ENCODE peak calls at places on chromosomes 1 and 21, in nine cellular contexts. A is AG04450; V is colonic mucosa; N is esophagus squamous epithelium; Q is body of pancreas; C is SK-N-SH; S is A549; O is endothelial cell of umbilical vein; R is CD8-positive, alpha-beta T cell. U is an unnamed sample.

GRCh38 chr1:30404341-30404740 is 319.0 kb downstream of the MATN1 start:
- DNase-seq in A (no peak), V (no peak), N (no peak), Q (no peak), C (no peak), S (no peak), O (no peak), R (no peak), U (no peak)

GRCh38 chr1:190478193-190479007 is 736 bp upstream of the BRINP3 start:
- DNase-seq in A (no peak), V (peak), N (no peak), Q (no peak), C (peak), S (no peak), O (peak), R (no peak), U (peak)

GRCh38 chr1:15400627-15401026 is 9.1 kb upstream of the EFHD2 start:
- DNase-seq in A (no peak), V (no peak), N (no peak), Q (no peak), C (no peak), S (no peak), O (no peak), R (no peak), U (peak)

GRCh38 chr21:25891596-25891995 is 156.8 kb downstream of the GABPA start:
- DNase-seq in A (no peak), V (no peak), N (no peak), Q (no peak), C (no peak), S (no peak), O (no peak), R (no peak), U (no peak)

GRCh38 chr1:29426701-29427279 is 190.5 kb downstream of the PTPRU start:
- DNase-seq in A (no peak), V (no peak), N (no peak), Q (no peak), C (peak), S (no peak), O (no peak), R (no peak), U (no peak)

GRCh38 chr1:224626042-224626441 is 9.9 kb downstream of the CNIH3 start:
- DNase-seq in A (no peak), V (no peak), N (no peak), Q (no peak), C (no peak), S (no peak), O (no peak), R (no peak), U (no peak)

GRCh38 chr1:62058951-62059350 is 135.7 kb upstream of the L1TD1 start:
- DNase-seq in A (no peak), V (no peak), N (no peak), Q (no peak), C (no peak), S (no peak), O (no peak), R (no peak), U (no peak)

GRCh38 chr1:7642781-7643180 is 128.3 kb upstream of the VAMP3 start:
- DNase-seq in A (no peak), V (no peak), N (no peak), Q (no peak), C (no peak), S (no peak), O (no peak), R (no peak), U (no peak)

GRCh38 chr1:17163371-17163770 is 41.6 kb upstream of the PADI1 start:
- DNase-seq in A (no peak), V (no peak), N (no peak), Q (no peak), C (no peak), S (no peak), O (no peak), R (no peak), U (no peak)

GRCh38 chr1:155091071-155092051 is 12.7 kb downstream of the EFNA3 start:
- DNase-seq in A (no peak), V (peak), N (no peak), Q (peak), C (peak), S (peak), O (peak), R (peak), U (peak)

GRCh38 chr1:175597969-175598765 is 145.2 kb downstream of the TNR start:
- DNase-seq in A (no peak), V (no peak), N (no peak), Q (no peak), C (no peak), S (no peak), O (peak), R (no peak), U (peak)

GRCh38 chr1:86388777-86389176 is 7.3 kb downstream of the ODF2L start:
- DNase-seq in A (no peak), V (no peak), N (no peak), Q (no peak), C (no peak), S (no peak), O (no peak), R (no peak), U (no peak)

DNA sequence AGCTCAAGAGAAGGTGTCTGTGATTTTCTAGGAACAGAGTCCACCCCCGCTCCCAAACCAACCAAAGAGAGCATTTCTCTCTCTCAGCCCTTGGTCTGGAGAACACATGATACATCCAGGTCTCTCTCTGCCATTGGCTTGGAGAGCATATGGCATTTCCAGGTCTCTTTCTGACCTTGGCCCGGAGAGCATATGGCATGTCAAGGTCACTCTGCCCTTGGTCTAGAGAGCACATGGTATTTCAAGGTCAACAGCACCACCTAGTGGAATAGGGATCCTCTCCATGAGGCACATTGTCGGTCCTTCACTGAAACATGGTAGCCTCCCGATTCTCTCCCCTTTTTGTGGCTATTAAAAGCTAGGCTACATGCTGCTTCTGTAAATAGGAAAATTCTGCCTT is 437.7 kb upstream of the OLFM3 start:
- DNase-seq in A (no peak), V (no peak), N (no peak), Q (no peak), C (peak), S (no peak), O (peak), R (no peak), U (no peak)
- TF ChIP-seq CTCF in A (no peak), V (no peak), N (no peak), Q (no peak), C (peak), S (no peak), O (peak), R (no peak), U (peak)

GRCh38 chr1:19863804-19864203 is 18.4 kb upstream of the OTUD3 start:
- DNase-seq in A (no peak), V (no peak), N (no peak), Q (no peak), C (no peak), S (no peak), O (no peak), R (no peak), U (peak)
- H3K27ac ChIP-seq in A (no peak), V (no peak), N (no peak), Q (no peak), C (no peak), S (no peak), O (no peak), R (no peak), U (no peak)

DNA sequence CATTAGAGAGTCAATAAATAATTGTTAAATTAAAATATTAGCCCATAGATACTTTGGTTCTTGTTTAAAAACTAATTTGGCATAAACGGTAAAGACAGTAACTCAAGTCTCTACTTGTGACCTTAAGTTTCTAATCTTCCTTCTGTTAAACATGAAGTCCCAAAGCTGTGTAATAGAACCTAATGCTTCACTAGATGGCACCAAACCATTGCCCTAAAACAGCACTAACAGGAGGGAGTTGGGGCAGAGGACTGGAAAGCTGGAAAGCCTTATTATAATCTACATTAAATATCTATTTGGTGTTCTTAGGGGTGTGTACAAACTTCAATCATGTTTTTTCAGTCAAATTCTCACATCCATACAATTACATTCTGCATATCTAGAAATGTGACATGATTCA is 176.6 kb downstream of the OLFM3 start:
- DNase-seq in A (no peak), V (no peak), N (no peak), Q (no peak), C (peak), S (no peak), O (peak), R (no peak), U (peak)
- TF ChIP-seq CTCF in A (peak), V (peak), N (no peak), Q (peak), C (peak), S (peak), O (no peak), R (no peak), U (peak)

GRCh38 chr1:180254854-180255253 is 24.8 kb downstream of the LHX4 start:
- DNase-seq in A (no peak), V (no peak), N (no peak), Q (no peak), C (no peak), S (no peak), O (no peak), R (no peak), U (no peak)

GRCh38 chr1:180257028-180257386 is 26.9 kb downstream of the LHX4 start:
- DNase-seq in A (no peak), V (no peak), N (no peak), Q (no peak), C (no peak), S (no peak), O (no peak), R (no peak), U (no peak)

GRCh38 chr1:180257461-180257860 is 27.4 kb downstream of the LHX4 start:
- DNase-seq in A (no peak), V (no peak), N (no peak), Q (no peak), C (no peak), S (no peak), O (no peak), R (no peak), U (no peak)

GRCh38 chr1:180255538-180256352 is 25.7 kb downstream of the LHX4 start:
- DNase-seq in A (no peak), V (no peak), N (no peak), Q (no peak), C (no peak), S (no peak), O (no peak), R (no peak), U (no peak)

DNA sequence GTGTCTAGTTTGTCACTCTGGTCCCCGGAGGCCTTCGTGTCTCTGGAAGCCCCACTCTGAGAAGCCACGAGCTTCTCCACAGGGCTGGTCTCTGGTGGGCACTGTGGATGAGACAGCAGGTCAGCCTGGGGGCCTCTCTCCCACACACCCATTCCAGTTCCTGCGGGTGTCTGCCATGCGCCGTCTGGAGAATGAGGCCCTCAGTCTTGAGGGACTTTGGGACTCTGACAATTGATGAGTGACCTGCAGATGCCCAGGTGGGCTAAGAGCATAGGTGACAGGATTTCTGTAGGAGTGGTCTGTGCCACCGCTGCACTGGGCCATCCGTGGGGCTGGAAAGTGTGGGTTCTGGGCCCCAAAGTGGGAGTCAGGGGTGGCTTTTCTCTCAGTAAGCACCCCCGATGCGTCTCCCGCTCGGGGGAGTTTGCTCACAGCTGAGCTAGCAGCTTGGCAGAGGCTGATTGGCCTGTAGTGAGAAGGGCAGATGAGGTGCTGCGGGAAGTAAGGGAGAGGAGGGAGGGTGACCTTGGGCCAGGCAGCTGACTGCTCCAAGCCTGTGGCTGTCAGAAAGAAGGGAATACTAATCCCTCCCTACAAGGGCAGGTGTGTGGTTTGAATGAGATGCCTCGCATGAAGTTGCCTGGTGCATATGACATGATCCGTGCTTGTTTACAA is 26.4 kb downstream of the LHX4 start:
- DNase-seq in A (no peak), V (no peak), N (no peak), Q (no peak), C (no peak), S (no peak), O (no peak), R (no peak), U (no peak)
- H3K27ac ChIP-seq in A (no peak), V (no peak), N (no peak), Q (no peak), C (no peak), S (no peak), O (no peak), R (no peak), U (no peak)

GRCh38 chr1:111198836-111199235 is 1.6 kb downstream of the DENND2D start:
- DNase-seq in A (no peak), V (no peak), N (no peak), Q (no peak), C (no peak), S (no peak), O (no peak), R (no peak), U (no peak)

GRCh38 chr1:111199881-111200801 is at the start of gene DENND2D:
- DNase-seq in A (no peak), V (peak), N (no peak), Q (peak), C (no peak), S (no peak), O (no peak), R (no peak), U (no peak)

GRCh38 chr1:111196213-111196612 is 4.2 kb downstream of the DENND2D start:
- DNase-seq in A (no peak), V (no peak), N (no peak), Q (no peak), C (no peak), S (no peak), O (no peak), R (no peak), U (no peak)

GRCh38 chr1:111199329-111199728 is 1.1 kb downstream of the DENND2D start:
- DNase-seq in A (no peak), V (no peak), N (no peak), Q (no peak), C (no peak), S (no peak), O (no peak), R (no peak), U (no peak)

DNA sequence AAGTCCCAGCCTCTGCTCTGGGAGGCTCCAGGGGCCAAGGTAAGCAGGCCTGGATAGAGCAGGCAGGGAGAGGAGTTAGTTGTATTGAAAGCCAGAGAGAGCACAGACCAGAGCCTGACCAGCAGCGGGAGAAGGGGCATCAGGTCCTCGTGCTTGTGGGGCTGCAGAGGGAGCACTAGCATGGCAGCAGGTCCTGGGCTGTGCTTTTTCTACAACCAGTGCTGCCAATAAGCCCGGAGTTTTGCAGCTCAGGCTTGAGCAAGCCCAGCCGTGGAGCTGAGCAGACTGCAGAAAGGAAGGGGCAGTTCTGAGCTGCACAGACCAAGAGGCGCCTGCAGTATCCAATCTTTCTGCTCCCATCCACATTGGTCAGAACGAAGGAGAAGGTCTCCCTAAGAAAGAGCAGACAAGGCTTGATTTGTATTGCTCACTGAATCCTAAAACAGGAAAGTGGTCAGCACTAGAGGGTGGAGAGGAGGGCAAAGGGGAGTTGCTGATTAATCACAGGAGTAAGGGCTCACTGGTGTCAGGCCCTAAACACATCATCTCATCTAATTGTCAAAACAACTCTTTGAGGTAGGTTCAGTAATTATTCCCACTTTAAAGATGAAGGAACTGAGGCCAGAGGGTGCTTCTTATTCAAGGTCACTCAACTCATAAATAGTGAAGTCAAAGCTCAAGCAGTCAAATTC is 2.7 kb downstream of the DENND2D start:
- DNase-seq in A (no peak), V (peak), N (no peak), Q (no peak), C (no peak), S (peak), O (no peak), R (peak), U (no peak)
- TF ChIP-seq CTCF in A (peak), V (no peak), N (peak), Q (no peak), C (peak), S (peak), O (peak), R (no peak), U (no peak)

GRCh38 chr1:4784761-4785160 is 130.4 kb downstream of the AJAP1 start:
- DNase-seq in A (no peak), V (no peak), N (no peak), Q (no peak), C (no peak), S (no peak), O (no peak), R (no peak), U (no peak)

GRCh38 chr1:4781646-4782045 is 127.2 kb downstream of the AJAP1 start:
- DNase-seq in A (no peak), V (no peak), N (no peak), Q (no peak), C (no peak), S (no peak), O (no peak), R (no peak), U (no peak)

GRCh38 chr1:4787551-4787950 is 133.1 kb downstream of the AJAP1 start:
- DNase-seq in A (no peak), V (no peak), N (no peak), Q (no peak), C (no peak), S (no peak), O (no peak), R (no peak), U (no peak)

DNA sequence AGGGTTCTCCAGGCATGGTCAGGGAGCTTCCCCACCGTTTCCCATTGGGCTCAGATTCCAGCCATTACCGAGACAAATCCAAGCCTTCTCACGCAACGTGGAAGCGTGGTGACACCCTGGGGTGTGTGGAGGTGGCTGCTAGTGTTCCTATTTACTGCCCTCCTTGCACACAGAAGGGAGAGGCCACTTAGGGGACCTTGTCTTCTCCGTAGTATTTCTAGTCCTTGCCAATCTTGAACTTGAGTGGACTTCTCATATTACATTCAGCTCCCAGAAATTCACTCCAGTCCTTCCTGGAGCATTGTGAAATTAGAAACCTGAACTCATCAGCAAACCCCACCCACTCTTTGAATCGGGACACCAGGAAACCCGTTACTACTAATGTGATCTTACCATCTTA is 131.7 kb downstream of the AJAP1 start:
- DNase-seq in A (no peak), V (no peak), N (no peak), Q (no peak), C (no peak), S (no peak), O (no peak), R (no peak), U (no peak)
- H3K27ac ChIP-seq in A (no peak), V (no peak), N (no peak), Q (no peak), C (no peak), S (no peak), O (no peak), R (no peak), U (no peak)

DNA sequence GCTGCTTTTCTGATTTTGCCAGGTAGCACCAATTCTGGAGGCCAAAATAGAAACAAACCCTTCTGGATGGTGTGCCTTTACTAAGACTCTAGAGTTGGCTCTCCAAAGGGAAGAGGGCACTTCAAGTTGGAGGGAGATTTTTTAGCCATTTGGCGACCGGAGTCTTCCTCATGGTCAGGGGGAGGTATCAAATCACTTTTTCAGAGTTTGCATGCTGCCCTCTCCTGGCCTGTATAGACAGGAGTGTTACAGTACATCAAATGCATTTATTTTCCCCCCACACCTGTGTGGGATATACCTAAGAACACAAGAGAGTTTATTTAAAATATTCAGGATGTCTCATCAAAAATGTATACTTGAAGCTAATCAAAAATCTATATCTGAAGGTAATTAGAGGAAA is 3.2 kb downstream of the GREM2 start:
- DNase-seq in A (no peak), V (peak), N (no peak), Q (no peak), C (peak), S (peak), O (no peak), R (no peak), U (no peak)
- TF ChIP-seq CTCF in A (peak), V (no peak), N (no peak), Q (peak), C (peak), S (peak), O (no peak), R (no peak), U (no peak)

GRCh38 chr1:10814954-10815862 is 18.8 kb upstream of the CASZ1 start:
- DNase-seq in A (no peak), V (peak), N (no peak), Q (peak), C (no peak), S (no peak), O (no peak), R (no peak), U (no peak)
- H3K27ac ChIP-seq in A (no peak), V (peak), N (peak), Q (peak), C (no peak), S (no peak), O (no peak), R (no peak), U (peak)

GRCh38 chr1:68057564-68057963 is 7.1 kb upstream of the DIRAS3 start:
- DNase-seq in A (no peak), V (no peak), N (no peak), Q (no peak), C (no peak), S (no peak), O (no peak), R (no peak), U (no peak)
- TF ChIP-seq CTCF in A (no peak), V (no peak), N (no peak), Q (no peak), C (no peak), S (no peak), O (no peak), R (no peak), U (no peak)

U was measured in RWPE1.